ENCODE peak calls at places on chromosome 1, in five cellular contexts. M is right atrium auricular region, X is cardiac fibroblast, S is stomach, G is fibroblast of mammary gland. B is an unnamed sample.

GRCh38 chr1:102085896-102086295 is 89.2 kb upstream of the OLFM3 start:
- DNase-seq in M (no peak), X (no peak), S (no peak), G (no peak), B (no peak)

GRCh38 chr1:24304763-24305162 is 14.4 kb upstream of the GRHL3 start:
- DNase-seq in M (no peak), X (no peak), S (no peak), G (no peak), B (no peak)

GRCh38 chr1:110106013-110106941 is 6.0 kb upstream of the UBL4B start:
- DNase-seq in M (peak; percentile 70), X (peak; percentile 78), S (peak; percentile 73), G (peak; percentile 67), B (peak; percentile 59)

GRCh38 chr1:21604208-21604957 is 64.8 kb downstream of the RAP1GAP start:
- DNase-seq in M (no peak), X (no peak), S (no peak), G (no peak), B (no peak)

GRCh38 chr1:91076834-91077233 is 55.0 kb upstream of the ZNF644 start:
- DNase-seq in M (no peak), X (no peak), S (no peak), G (no peak), B (no peak)

GRCh38 chr1:87393437-87394085 is 64.9 kb downstream of the LMO4 start:
- DNase-seq in M (no peak), X (no peak), S (no peak), G (no peak), B (no peak)

GRCh38 chr1:158972841-158973240 is 36.9 kb upstream of the IFI16 start:
- DNase-seq in M (no peak), X (peak; percentile 5), S (no peak), G (peak; percentile 5), B (no peak)

GRCh38 chr1:178461676-178462075 is 35.1 kb downstream of the CLEC20A start:
- DNase-seq in M (no peak), X (no peak), S (no peak), G (no peak), B (no peak)

GRCh38 chr1:156247460-156248322 is at the start of gene PAQR6:
- DNase-seq in M (no peak), X (no peak), S (peak; percentile 58), G (no peak), B (peak; percentile 48)

GRCh38 chr1:155009742-155010141 is 7.1 kb downstream of the ZBTB7B start:
- DNase-seq in M (no peak), X (no peak), S (no peak), G (no peak), B (no peak)
- H3K4me3 ChIP-seq in M (no peak overlapping the region), X (no peak overlapping the region), S (peak overlapping the region; percentile 47), G (no peak overlapping the region), B (peak overlapping the region; percentile 26)

GRCh38 chr1:202619528-202619927 is 90.7 kb downstream of the SYT2 start:
- DNase-seq in M (no peak), X (no peak), S (no peak), G (no peak), B (no peak)

GRCh38 chr1:202613571-202613970 is 96.7 kb downstream of the SYT2 start:
- DNase-seq in M (no peak), X (no peak), S (no peak), G (no peak), B (no peak)

GRCh38 chr1:202618387-202619022 is 91.7 kb downstream of the SYT2 start:
- DNase-seq in M (no peak), X (peak; percentile 55), S (no peak), G (peak; percentile 57), B (no peak)

GRCh38 chr1:202616355-202616910 is 93.8 kb downstream of the SYT2 start:
- DNase-seq in M (no peak), X (no peak), S (no peak), G (no peak), B (no peak)

DNA sequence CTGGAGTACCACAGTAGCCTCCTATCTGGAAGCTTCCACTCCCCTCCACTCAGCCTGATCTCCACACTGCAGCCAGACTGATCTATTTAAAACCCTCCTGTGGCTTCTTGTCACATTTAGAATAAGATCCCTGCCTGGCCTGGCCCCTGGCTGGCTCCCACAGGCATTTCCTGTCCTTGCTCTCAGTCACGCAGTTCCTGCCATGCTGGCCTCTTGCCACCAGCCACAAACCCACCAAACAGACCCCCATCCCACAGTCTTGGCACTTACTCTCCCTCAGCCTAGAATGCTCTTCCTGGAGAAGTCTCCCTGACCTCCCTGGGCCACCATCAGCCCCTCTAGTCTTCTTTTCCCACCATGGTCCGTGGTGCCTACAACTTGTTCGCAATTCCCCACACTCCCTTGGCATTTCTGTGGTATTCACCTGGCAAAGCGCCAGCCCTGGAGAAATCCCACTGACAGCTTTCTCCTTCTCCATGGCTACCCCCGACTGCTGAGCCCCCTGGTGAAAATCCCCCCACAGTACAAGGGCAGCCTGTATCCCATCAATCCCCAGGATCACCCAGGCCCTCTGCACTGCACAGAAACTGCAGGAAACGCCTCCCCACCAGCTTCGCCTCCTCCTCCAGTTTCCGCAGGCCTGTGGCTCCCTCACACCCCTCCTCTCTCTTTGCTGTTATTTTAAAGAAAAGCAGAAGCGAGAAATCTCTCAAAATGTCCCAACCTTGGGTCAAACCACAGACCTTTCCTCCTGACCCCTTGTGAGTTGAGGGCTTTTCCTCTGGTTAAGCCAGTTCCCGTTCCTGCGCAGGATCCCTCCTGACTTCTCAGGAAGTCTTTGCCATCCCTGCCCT is 94.5 kb downstream of the SYT2 start:
- DNase-seq in M (no peak), X (peak; percentile 77), S (no peak), G (no peak), B (peak; percentile 55)
- H3K4me3 ChIP-seq in M (no peak overlapping the region), X (no peak overlapping the region), S (no peak overlapping the region), G (no peak overlapping the region), B (no peak overlapping the region)

DNA sequence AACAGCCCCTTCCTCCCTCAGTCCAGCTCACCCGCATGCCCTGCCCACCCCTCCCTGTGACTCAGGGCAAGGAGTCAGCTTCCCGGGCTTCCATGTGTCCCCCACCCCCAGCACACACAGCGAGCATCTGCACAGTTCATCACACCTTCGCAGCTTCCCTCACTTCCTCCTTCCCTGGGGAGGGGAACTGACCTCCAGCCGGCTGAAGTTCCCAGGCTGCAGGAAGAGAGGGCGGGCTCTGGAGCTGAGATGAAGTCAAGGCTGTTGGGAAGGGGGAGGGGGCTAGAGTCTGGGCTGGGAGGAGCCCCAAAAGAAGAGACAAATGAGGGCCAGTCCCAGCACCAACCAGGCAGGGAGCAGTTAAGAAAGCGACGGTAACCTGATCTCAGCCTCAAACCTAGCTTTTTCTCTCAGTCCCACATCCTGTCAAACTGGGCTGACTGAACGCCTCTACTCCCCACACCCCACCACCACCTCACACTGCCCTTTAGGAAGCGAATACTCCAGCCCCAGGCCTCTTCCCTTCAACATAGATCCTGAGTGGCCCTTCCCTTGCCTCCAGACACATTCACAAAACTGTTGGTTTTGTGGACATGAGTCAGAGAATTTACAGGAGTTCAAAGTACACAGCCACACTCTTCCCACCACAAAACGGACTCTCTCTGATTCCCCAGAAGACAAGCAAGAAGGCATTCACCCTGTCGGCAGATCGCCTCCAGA is 1.9 kb downstream of the RHOC start:
- DNase-seq in M (peak; percentile 94), X (peak; percentile 97), S (peak; percentile 75), G (peak; percentile 99), B (peak; percentile 93)
- H3K4me3 ChIP-seq in M (peak overlapping the region; percentile 95), X (peak overlapping the region; percentile 96), S (peak overlapping the region; percentile 72), G (peak overlapping the region; percentile 90), B (peak overlapping the region; percentile 100)

GRCh38 chr1:64348270-64348669 is 121.7 kb upstream of the CACHD1 start:
- DNase-seq in M (no peak), X (no peak), S (no peak), G (no peak), B (no peak)
- H3K4me3 ChIP-seq in M (no peak overlapping the region), X (no peak overlapping the region), S (no peak overlapping the region), G (no peak overlapping the region), B (no peak overlapping the region)